ENCODE peak calls at places on chromosomes 13 and 19, in seven cellular contexts. C is endodermal cell; K is HFF-Myc; W is breast epithelium; G is CD8-positive, alpha-beta T cell; J is heart left ventricle; T is PC-9. M is an unnamed sample.

GRCh38 chr19:52138614-52139290 is 986 bp downstream of the ZNF616 start:
- DNase-seq in G (no peak), W (no peak), C (peak; percentile 85), J (no peak), K (no peak), T (no peak), M (peak; percentile 52)

GRCh38 chr19:7932930-7933300 is 7.0 kb upstream of the CTXN1 start:
- DNase-seq in C (no peak), K (no peak), W (no peak), J (no peak), G (no peak), T (no peak), M (no peak)

GRCh38 chr19:10863107-10863700 is 8.1 kb upstream of the CARM1 start:
- DNase-seq in W (peak; percentile 76), G (no peak), J (peak; percentile 31), K (no peak), T (peak; percentile 76), C (peak; percentile 64), M (no peak)

GRCh38 chr13:46961719-46962118 is 64.9 kb upstream of the HTR2A start:
- DNase-seq in T (peak; percentile 53), C (no peak), W (no peak), G (no peak), K (no peak), J (no peak), M (no peak)

GRCh38 chr19:16714702-16715294 is 4.8 kb upstream of the NWD1 start:
- DNase-seq in C (peak; percentile 91), W (no peak), G (peak; percentile 40), K (peak; percentile 27), J (peak; percentile 68), T (peak; percentile 43), M (peak; percentile 37)

GRCh38 chr19:15300533-15301194 is 31.7 kb downstream of the BRD4 start:
- DNase-seq in K (no peak), T (no peak), W (no peak), C (no peak), J (no peak), G (no peak), M (no peak)

GRCh38 chr13:114313061-114313860 is 1.0 kb upstream of the CHAMP1 start:
- DNase-seq in C (no peak), J (no peak), T (no peak), W (no peak), G (no peak), K (no peak), M (no peak)

GRCh38 chr19:28281676-28282075 is 931.3 kb downstream of the UQCRFS1 start:
- DNase-seq in C (no peak), J (no peak), K (no peak), W (no peak), T (no peak), G (no peak), M (no peak)

GRCh38 chr13:111938743-111939142 is 128.2 kb upstream of the SOX1 start:
- DNase-seq in W (no peak), J (no peak), K (no peak), T (no peak), G (no peak), C (peak; percentile 31), M (no peak)

GRCh38 chr13:91141619-91142061 is 205.8 kb upstream of the MIR17HG start:
- DNase-seq in W (no peak), C (no peak), J (no peak), T (no peak), K (no peak), G (no peak), M (no peak)

GRCh38 chr13:44379885-44380284 is 6.3 kb downstream of the SERP2 start:
- DNase-seq in J (no peak), K (no peak), G (no peak), T (peak; percentile 55), W (no peak), C (no peak), M (peak; percentile 58)

GRCh38 chr13:30862707-30863106 is 43.4 kb upstream of the MEDAG start:
- DNase-seq in C (peak; percentile 73), K (no peak), T (no peak), J (peak; percentile 79), G (no peak), W (no peak), M (no peak)

GRCh38 chr13:40878823-40879222 is 89.4 kb downstream of the SLC25A15 start:
- DNase-seq in J (no peak), G (no peak), K (no peak), C (no peak), T (no peak), W (no peak), M (no peak)

GRCh38 chr13:65613004-65613403 is 1617.1 kb downstream of the PCDH9 start:
- DNase-seq in K (no peak), T (no peak), W (no peak), G (no peak), J (no peak), C (peak; percentile 64), M (peak; percentile 8)

GRCh38 chr13:23642110-23642509 is 71.9 kb downstream of the TNFRSF19 start:
- DNase-seq in G (no peak), W (no peak), J (no peak), T (no peak), K (no peak), C (no peak), M (no peak)

GRCh38 chr19:7718668-7719067 is 13.2 kb downstream of the CLEC4G start:
- DNase-seq in J (no peak), W (no peak), T (no peak), G (peak; percentile 23), K (no peak), C (no peak), M (no peak)

GRCh38 chr19:12656899-12657571 is 9.5 kb downstream of the MAN2B1 start:
- DNase-seq in W (no peak), G (no peak), J (no peak), K (no peak), T (no peak), C (peak; percentile 92), M (no peak)

GRCh38 chr13:106354961-106355360 is 180.5 kb downstream of the EFNB2 start:
- DNase-seq in C (no peak), G (no peak), J (no peak), T (no peak), K (no peak), W (no peak), M (no peak)

GRCh38 chr19:5974721-5975387 is 3.1 kb downstream of the RANBP3 start:
- DNase-seq in J (peak; percentile 44), K (no peak), T (no peak), G (peak; percentile 52), C (no peak), W (no peak), M (peak; percentile 25)

GRCh38 chr19:47095707-47096704 is 17.6 kb downstream of the ZC3H4 start:
- DNase-seq in C (peak; percentile 42), J (peak; percentile 79), G (no peak), K (no peak), W (peak; percentile 98), T (peak; percentile 98), M (peak; percentile 97)

GRCh38 chr19:1437609-1438008 is 587 bp upstream of the RPS15 start:
- DNase-seq in T (no peak), G (no peak), J (no peak), C (no peak), W (no peak), K (no peak), M (no peak)
- H3K4me3 ChIP-seq in T (no peak overlapping the region), G (peak overlapping the region; percentile 79), J (peak overlapping the region; percentile 97), C (peak overlapping the region; percentile 92), W (peak overlapping the region; percentile 94), K (no peak overlapping the region), M (no peak overlapping the region)

GRCh38 chr19:19214892-19215291 is 3.1 kb downstream of the NCAN start:
- DNase-seq in J (no peak), T (no peak), G (peak; percentile 39), C (peak; percentile 98), K (no peak), W (no peak), M (peak; percentile 83)

GRCh38 chr19:19211499-19212432 is at the start of gene NCAN:
- DNase-seq in W (no peak), K (no peak), C (peak; percentile 75), T (no peak), J (no peak), G (no peak), M (no peak)

GRCh38 chr19:19212866-19213265 is 1.1 kb downstream of the NCAN start:
- DNase-seq in W (no peak), K (no peak), G (no peak), C (no peak), T (no peak), J (no peak), M (no peak)

GRCh38 chr19:19215792-19216191 is 4.0 kb downstream of the NCAN start:
- DNase-seq in C (no peak), G (no peak), W (no peak), T (no peak), J (no peak), K (no peak), M (no peak)

DNA sequence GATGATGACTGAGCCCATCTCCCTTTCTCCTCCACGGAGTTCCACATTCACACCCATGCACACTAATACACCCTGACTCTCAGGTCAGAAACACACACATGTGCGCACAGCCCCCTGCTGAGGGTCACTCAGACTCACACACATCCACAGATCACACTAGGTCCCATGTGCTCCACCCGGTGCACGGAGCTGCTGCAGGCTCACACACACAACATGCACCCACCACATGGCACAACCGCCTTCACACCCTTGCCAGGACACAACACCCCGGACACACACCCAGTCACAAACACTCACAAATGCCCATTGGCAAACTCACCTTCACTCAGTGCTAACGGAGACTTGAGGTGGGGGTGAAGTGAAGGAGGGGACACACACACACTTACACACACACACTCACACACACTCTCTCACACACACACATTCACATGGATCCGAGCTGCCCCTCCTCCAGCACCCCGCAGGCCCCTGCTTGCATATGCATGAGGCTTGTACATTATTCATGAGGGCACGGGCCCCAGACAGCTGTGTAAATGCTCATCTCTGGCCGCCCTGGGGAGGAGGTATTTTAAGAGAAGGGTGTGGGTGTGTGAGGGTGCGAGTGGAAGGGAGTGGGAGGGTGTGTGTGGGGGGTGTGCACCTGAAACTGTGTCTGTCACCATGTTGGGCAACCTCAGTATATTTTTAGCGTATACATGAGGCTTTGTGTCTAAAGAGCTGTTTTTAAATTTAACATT is 2.2 kb downstream of the NCAN start:
- DNase-seq in C (peak; percentile 67), T (no peak), J (no peak), G (no peak), W (no peak), K (no peak), M (no peak)
- H3K4me3 ChIP-seq in C (no peak overlapping the region), T (no peak overlapping the region), J (no peak overlapping the region), G (no peak overlapping the region), W (no peak overlapping the region), K (no peak overlapping the region), M (no peak overlapping the region)

DNA sequence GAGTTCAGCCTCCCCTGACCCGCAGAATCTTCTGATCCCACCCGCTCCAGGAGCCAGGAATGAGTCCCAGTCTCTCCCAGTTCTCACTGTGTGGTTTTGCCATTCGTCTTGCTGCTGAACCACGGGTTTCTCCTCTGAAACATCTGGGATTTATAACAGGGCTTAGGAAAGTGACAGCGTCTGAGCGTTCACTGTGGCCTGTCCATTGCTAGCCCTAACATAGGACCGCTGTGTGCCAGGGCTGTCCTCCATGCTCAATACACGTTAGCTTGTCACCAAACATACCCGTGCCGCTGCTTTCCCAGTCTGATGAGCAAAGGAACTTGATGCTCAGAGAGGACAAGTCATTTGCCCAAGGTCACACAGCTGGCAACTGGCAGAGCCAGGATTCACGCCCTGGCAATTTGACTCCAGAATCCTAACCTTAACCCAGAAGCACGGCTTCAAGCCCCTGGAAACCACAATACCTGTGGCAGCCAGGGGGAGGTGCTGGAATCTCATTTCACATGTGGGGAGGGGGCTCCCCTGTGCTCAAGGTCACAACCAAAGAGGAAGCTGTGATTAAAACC is 1.1 kb upstream of the APOE start:
- DNase-seq in C (peak; percentile 82), J (no peak), T (peak; percentile 20), G (no peak), K (no peak), W (no peak), M (no peak)
- H3K4me3 ChIP-seq in C (no peak overlapping the region), J (no peak overlapping the region), T (no peak overlapping the region), G (no peak overlapping the region), K (no peak overlapping the region), W (no peak overlapping the region), M (no peak overlapping the region)

GRCh38 chr19:36113425-36113824 is 1.2 kb downstream of the POLR2I start:
- DNase-seq in W (no peak), T (no peak), G (no peak), J (no peak), C (no peak), K (no peak), M (no peak)
- H3K4me3 ChIP-seq in W (peak overlapping the region; percentile 89), T (peak overlapping the region; percentile 100), G (peak overlapping the region; percentile 71), J (peak overlapping the region; percentile 89), C (peak overlapping the region; percentile 97), K (peak overlapping the region; percentile 91), M (peak overlapping the region; percentile 92)

M was measured in Caco-2.